ENCODE peak calls at places on chromosomes 4 and X, in eight cellular contexts. I, L, R, N, S, M, V and Q are unnamed samples.

GRCh38 chrX:72461288-72461687 is 111.4 kb downstream of the HDAC8 start:
- DNase-seq in I (no peak), L (no peak), R (no peak), N (no peak), S (no peak), M (no peak), V (no peak), Q (no peak)

GRCh38 chrX:17247144-17247543 is 127.9 kb upstream of the NHS start:
- DNase-seq in I (no peak), L (no peak), R (peak; percentile 4), N (no peak), S (no peak), M (no peak), V (no peak), Q (no peak)

GRCh38 chrX:118742176-118742575 is 14.8 kb downstream of the IL13RA1 start:
- DNase-seq in I (no peak), L (no peak), R (no peak), N (no peak), S (no peak), M (no peak), V (no peak), Q (no peak)

GRCh38 chr4:118286685-118287084 is 66.1 kb downstream of the PRSS12 start:
- DNase-seq in I (no peak), L (no peak), R (no peak), N (no peak), S (no peak), M (no peak), V (no peak), Q (no peak)

GRCh38 chr4:87399148-87399547 is 8.2 kb upstream of the HSD17B11 start:
- DNase-seq in I (no peak), L (no peak), R (no peak), N (peak; percentile 34), S (no peak), M (peak; percentile 41), V (no peak), Q (no peak)

GRCh38 chr4:182978152-182978827 is 61.1 kb upstream of the DCTD start:
- DNase-seq in I (no peak), L (no peak), R (peak; percentile 67), N (no peak), S (peak; percentile 77), M (no peak), V (no peak), Q (no peak)

GRCh38 chr4:118821590-118822293 is 14.2 kb downstream of the SEC24D start:
- DNase-seq in I (no peak), L (no peak), R (no peak), N (no peak), S (no peak), M (no peak), V (no peak), Q (no peak)

GRCh38 chr4:10030946-10031662 is 9.8 kb upstream of the SLC2A9 start:
- DNase-seq in I (no peak), L (no peak), R (no peak), N (no peak), S (no peak), M (no peak), V (no peak), Q (no peak)

GRCh38 chr4:68366600-68366999 is 16.7 kb upstream of the YTHDC1 start:
- DNase-seq in I (no peak), L (no peak), R (peak; percentile 80), N (no peak), S (no peak), M (no peak), V (no peak), Q (no peak)

GRCh38 chr4:113476800-113477199 is 284.7 kb downstream of the CAMK2D start:
- DNase-seq in I (peak; percentile 5), L (no peak), R (no peak), N (no peak), S (peak; percentile 36), M (no peak), V (no peak), Q (no peak)

GRCh38 chr4:39548425-39549067 is 21.3 kb upstream of the UGDH start:
- DNase-seq in I (no peak), L (no peak), R (peak; percentile 44), N (no peak), S (peak; percentile 56), M (no peak), V (no peak), Q (no peak)